ENCODE peak calls at places on chromosomes 12 and 14, in seven cellular contexts. P is GM23248, A is right cardiac atrium, Z is aorta, K is pancreas, N is AG04449, C is GM23338. B is an unnamed sample.

GRCh38 chr14:86533834-86534233 is 1003.9 kb downstream of the FLRT2 start:
- DNase-seq in P (no peak), A (no peak), Z (no peak), K (no peak), N (no peak), C (no peak), B (no peak)

GRCh38 chr12:80277732-80278131 is 166.3 kb upstream of the PTPRQ start:
- DNase-seq in P (no peak), A (no peak), Z (no peak), K (no peak), N (no peak), C (no peak), B (no peak)

GRCh38 chr14:67883717-67884116 is 64.1 kb downstream of the RAD51B start:
- DNase-seq in P (peak), A (no peak), Z (no peak), K (no peak), N (no peak), C (no peak), B (peak)

GRCh38 chr12:879641-880040 is 69.9 kb downstream of the RAD52 start:
- DNase-seq in P (peak), A (no peak), Z (no peak), K (no peak), N (no peak), C (no peak), B (peak)

GRCh38 chr12:64752833-64753238 is 6.4 kb downstream of the GNS start:
- DNase-seq in P (no peak), A (no peak), Z (no peak), K (no peak), N (no peak), C (no peak), B (peak)

GRCh38 chr12:127926004-127926403 is 341.0 kb upstream of the TMEM132C start:
- DNase-seq in P (peak), A (peak), Z (no peak), K (no peak), N (no peak), C (peak), B (peak)

GRCh38 chr14:96205994-96206392 is 1.4 kb downstream of the BDKRB2 start:
- DNase-seq in P (peak), A (no peak), Z (no peak), K (no peak), N (no peak), C (no peak), B (peak)

GRCh38 chr14:59464651-59465569 is at the start of gene GPR135:
- DNase-seq in P (peak), A (peak), Z (peak), K (peak), N (no peak), C (peak), B (peak)

GRCh38 chr12:24719293-24719721 is 229.6 kb downstream of the BCAT1 start:
- DNase-seq in P (peak), A (no peak), Z (no peak), K (no peak), N (no peak), C (no peak), B (peak)

GRCh38 chr12:91179315-91179714 is 3.3 kb downstream of the DCN start:
- DNase-seq in P (peak), A (no peak), Z (no peak), K (no peak), N (no peak), C (no peak), B (peak)

GRCh38 chr14:64196668-64197411 is 97.3 kb downstream of the ESR2 start:
- DNase-seq in P (peak), A (peak), Z (peak), K (peak), N (no peak), C (peak), B (peak)

GRCh38 chr12:23887055-23887835 is 62.2 kb downstream of the SOX5 start:
- DNase-seq in P (no peak), A (no peak), Z (no peak), K (no peak), N (no peak), C (no peak), B (peak)

GRCh38 chr14:55356913-55357312 is 54.7 kb downstream of the ATG14 start:
- DNase-seq in P (no peak), A (no peak), Z (no peak), K (no peak), N (no peak), C (no peak), B (no peak)

GRCh38 chr14:62431496-62431895 is 613.8 kb downstream of the KCNH5 start:
- DNase-seq in P (no peak), A (no peak), Z (no peak), K (no peak), N (no peak), C (no peak), B (no peak)

GRCh38 chr12:54175130-54175963 is 13.4 kb downstream of the SMUG1 start:
- DNase-seq in P (no peak), A (no peak), Z (no peak), K (no peak), N (no peak), C (no peak), B (no peak)

GRCh38 chr14:64620910-64621309 is 71.1 kb downstream of the PPP1R36 start:
- DNase-seq in P (no peak), A (no peak), Z (no peak), K (no peak), N (no peak), C (no peak), B (no peak)

GRCh38 chr12:69988601-69989194 is 163.7 kb downstream of the MYRFL start:
- DNase-seq in P (peak), A (no peak), Z (no peak), K (no peak), N (peak), C (no peak), B (peak)

GRCh38 chr12:1630827-1631591 is 2.0 kb downstream of the WNT5B start:
- DNase-seq in P (no peak), A (peak), Z (no peak), K (no peak), N (no peak), C (peak), B (no peak)

GRCh38 chr12:116376354-116377193 is 99.1 kb upstream of the MED13L start:
- DNase-seq in P (peak), A (no peak), Z (peak), K (no peak), N (no peak), C (no peak), B (peak)

GRCh38 chr14:92500491-92500941 is 13.1 kb upstream of the RIN3 start:
- DNase-seq in P (no peak), A (peak), Z (no peak), K (no peak), N (no peak), C (peak), B (no peak)

GRCh38 chr12:2795291-2796186 is 769 bp downstream of the FKBP4 start:
- DNase-seq in P (peak), A (peak), Z (peak), K (peak), N (no peak), C (peak), B (peak)

GRCh38 chr12:15601210-15601800 is 187.9 kb downstream of the EPS8 start:
- DNase-seq in P (peak), A (no peak), Z (no peak), K (no peak), N (peak), C (no peak), B (peak)

GRCh38 chr14:85474431-85474830 is 55.5 kb upstream of the FLRT2 start:
- DNase-seq in P (no peak), A (no peak), Z (no peak), K (no peak), N (no peak), C (no peak), B (peak)

GRCh38 chr12:52260351-52261210 is 13.9 kb upstream of the KRT86 start:
- DNase-seq in P (no peak), A (no peak), Z (peak), K (no peak), N (no peak), C (no peak), B (peak)

GRCh38 chr12:105317942-105318614 is 12.4 kb upstream of the C12orf75 start:
- DNase-seq in P (peak), A (no peak), Z (no peak), K (no peak), N (no peak), C (no peak), B (peak)

GRCh38 chr12:32087301-32087700 is 19.3 kb upstream of the BICD1 start:
- DNase-seq in P (no peak), A (no peak), Z (no peak), K (no peak), N (no peak), C (no peak), B (no peak)

GRCh38 chr12:40058721-40059190 is 47.1 kb downstream of the SLC2A13 start:
- DNase-seq in P (peak), A (no peak), Z (no peak), K (no peak), N (no peak), C (no peak), B (peak)

GRCh38 chr12:38116968-38117367 is 199.6 kb upstream of the ALG10B start:
- DNase-seq in P (no peak), A (no peak), Z (no peak), K (no peak), N (no peak), C (no peak), B (no peak)
- H3K4me3 ChIP-seq in P (no peak), A (no peak), Z (no peak), K (no peak), N (no peak), C (no peak), B (no peak)

GRCh38 chr14:76759589-76759988 is 1.7 kb upstream of the VASH1 start:
- DNase-seq in P (no peak), A (no peak), Z (no peak), K (no peak), N (no peak), C (no peak), B (no peak)

GRCh38 chr14:76762617-76763361 is 1.5 kb downstream of the VASH1 start:
- DNase-seq in P (peak), A (peak), Z (peak), K (no peak), N (no peak), C (no peak), B (no peak)

GRCh38 chr14:76761198-76761848 is at the start of gene VASH1:
- DNase-seq in P (peak), A (peak), Z (peak), K (no peak), N (no peak), C (peak), B (peak)

GRCh38 chr14:76761849-76762616 is 765 bp downstream of the VASH1 start:
- DNase-seq in P (peak), A (peak), Z (peak), K (no peak), N (no peak), C (no peak), B (no peak)

DNA sequence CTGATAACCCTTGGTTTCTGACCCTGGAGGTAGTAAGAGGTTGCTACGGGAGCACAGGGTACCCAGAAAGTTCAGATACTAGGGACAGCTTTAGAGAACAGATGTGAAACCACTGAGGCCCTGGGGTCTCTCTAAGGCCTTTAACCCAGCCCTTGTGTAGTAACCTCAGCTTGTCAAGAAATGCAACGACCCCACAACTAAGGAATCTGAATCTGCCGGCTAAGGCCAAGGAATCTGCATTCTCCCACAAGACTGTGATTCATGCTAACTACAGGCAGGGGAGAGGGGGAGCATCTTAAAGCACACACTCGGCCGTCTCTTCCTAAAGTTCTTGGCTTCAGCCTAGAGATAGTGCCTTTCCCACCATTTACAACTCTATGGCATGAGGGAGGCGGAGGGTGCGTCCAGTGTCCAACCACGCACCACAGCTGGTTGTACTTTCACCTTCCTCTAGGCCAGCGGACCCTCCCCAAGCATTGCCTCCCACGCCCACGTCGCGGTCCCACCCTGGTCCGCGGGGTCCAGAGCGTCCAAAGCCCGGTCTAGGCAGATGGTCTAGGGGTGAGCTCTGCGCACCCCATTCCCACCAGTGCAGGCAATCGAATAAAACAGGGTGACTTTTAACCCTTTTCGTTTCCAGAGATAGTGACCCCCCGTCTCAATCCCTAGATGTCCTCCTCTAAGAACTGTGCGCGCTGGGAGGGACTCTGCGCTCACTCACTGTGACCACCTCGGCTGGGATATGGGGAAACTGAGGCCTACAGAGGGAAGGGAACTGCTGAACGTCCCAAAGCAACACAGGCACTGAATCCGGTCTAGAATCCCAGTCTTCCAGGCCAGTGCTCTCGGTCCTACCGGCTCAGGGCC is 704 bp upstream of the VASH1 start:
- DNase-seq in P (no peak), A (no peak), Z (peak), K (no peak), N (no peak), C (no peak), B (no peak)
- H3K4me3 ChIP-seq in P (peak), A (peak), Z (peak), K (peak), N (peak), C (peak), B (peak)

GRCh38 chr14:69573841-69574265 is 818 bp downstream of the CCDC177 start:
- DNase-seq in P (peak), A (no peak), Z (no peak), K (no peak), N (no peak), C (peak), B (no peak)

GRCh38 chr14:69573205-69573840 is 1.3 kb downstream of the CCDC177 start:
- DNase-seq in P (peak), A (no peak), Z (no peak), K (no peak), N (no peak), C (peak), B (no peak)

GRCh38 chr14:69571449-69571878 is 3.2 kb downstream of the CCDC177 start:
- DNase-seq in P (peak), A (no peak), Z (no peak), K (no peak), N (no peak), C (no peak), B (no peak)

GRCh38 chr14:69571879-69572633 is 2.6 kb downstream of the CCDC177 start:
- DNase-seq in P (peak), A (peak), Z (peak), K (peak), N (no peak), C (peak), B (no peak)

DNA sequence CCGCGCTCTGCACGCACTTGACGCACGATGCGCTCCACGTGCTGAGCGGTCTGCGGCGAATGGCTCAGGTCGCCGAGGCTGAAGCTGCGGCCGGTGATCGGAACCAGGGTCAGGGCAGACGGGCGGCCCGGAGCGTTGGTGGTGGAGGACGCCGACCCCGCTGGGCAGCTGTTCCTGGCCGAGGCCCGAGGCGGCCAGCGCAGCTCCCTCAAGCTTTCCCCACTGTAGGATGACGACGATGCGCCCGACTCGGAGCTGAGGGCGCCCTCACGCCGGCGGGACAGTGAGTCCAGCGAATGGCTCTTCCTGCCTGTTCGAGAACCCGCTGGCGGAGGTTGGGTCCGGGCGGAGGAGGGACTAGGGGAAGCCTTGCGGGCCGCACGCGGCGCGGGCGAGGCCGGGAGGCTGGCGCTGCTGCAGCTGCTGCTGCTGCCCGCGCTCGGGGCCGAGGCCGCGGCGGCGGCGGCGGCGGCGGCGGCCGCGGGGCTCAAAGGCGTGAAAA is 2.0 kb downstream of the CCDC177 start:
- DNase-seq in P (peak), A (no peak), Z (no peak), K (no peak), N (no peak), C (peak), B (no peak)
- H3K4me3 ChIP-seq in P (peak), A (peak), Z (peak), K (no peak), N (no peak), C (peak), B (no peak)

DNA sequence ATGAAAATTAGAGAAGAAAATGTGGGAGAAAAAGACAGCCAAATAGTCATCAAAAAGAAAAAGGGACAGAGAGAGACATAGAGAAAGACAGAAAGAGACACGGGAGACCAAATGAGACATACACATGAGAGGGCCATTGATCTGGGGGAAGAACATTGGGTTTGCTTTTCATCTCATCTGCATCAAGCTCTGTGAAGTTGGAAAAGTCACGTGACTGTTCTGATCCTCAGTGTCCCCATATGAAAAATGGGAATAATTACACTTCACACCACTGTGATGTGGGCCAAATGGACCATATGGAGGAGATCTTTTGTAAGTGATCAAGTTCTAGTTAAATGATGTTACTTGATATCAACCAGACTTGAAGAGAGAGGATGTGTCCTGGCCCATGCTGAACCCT is 147.1 kb upstream of the NRXN3 start:
- DNase-seq in P (no peak), A (no peak), Z (no peak), K (no peak), N (no peak), C (no peak), B (no peak)
- H3K4me3 ChIP-seq in P (no peak), A (no peak), Z (no peak), K (no peak), N (no peak), C (no peak), B (no peak)

GRCh38 chr14:22597265-22597664 is 835 bp upstream of the ABHD4 start:
- DNase-seq in P (no peak), A (no peak), Z (no peak), K (no peak), N (no peak), C (peak), B (no peak)
- H3K4me3 ChIP-seq in P (peak), A (no peak), Z (no peak), K (no peak), N (no peak), C (peak), B (no peak)